ENCODE peak calls at places on chromosome 7, in five cellular contexts. P is activated CD4-positive, alpha-beta T cell treated with anti-CD3 and anti-CD28 coated beads, Interleukin-2, amount 10 ng/mL, durations not matched to agents 7 days and 5 days; R is chondrocyte; L is midbrain; M is left cardiac atrium. J is an unnamed sample.

GRCh38 chr7:122970740-122971725 is 24.5 kb downstream of the TAS2R16 start:
- DNase-seq in L (no peak), P (no peak), R (no peak), M (no peak), J (no peak)

GRCh38 chr7:2263176-2263575 is 21.1 kb downstream of the NUDT1 start:
- DNase-seq in P (no peak), L (no peak), M (no peak), R (no peak), J (no peak)

GRCh38 chr7:7944619-7945282 is 23.8 kb upstream of the GLCCI1 start:
- DNase-seq in L (no peak), M (no peak), R (no peak), P (peak; percentile 60), J (no peak)

GRCh38 chr7:96508371-96508770 is 186.5 kb upstream of the SLC25A13 start:
- DNase-seq in M (no peak), R (no peak), L (no peak), P (no peak), J (no peak)

GRCh38 chr7:44383566-44383965 is 58.2 kb upstream of the CAMK2B start:
- DNase-seq in L (peak; percentile 20), P (no peak), M (peak; percentile 59), R (peak; percentile 75), J (peak; percentile 60)

GRCh38 chr7:141001561-141001960 is 13.2 kb downstream of the MRPS33 start:
- DNase-seq in M (no peak), R (no peak), P (no peak), L (no peak), J (no peak)

GRCh38 chr7:47581442-47581820 is 480 bp downstream of the TNS3 start:
- DNase-seq in R (no peak), P (no peak), M (no peak), L (no peak), J (no peak)

GRCh38 chr7:77580762-77581350 is 43.8 kb downstream of the PTPN12 start:
- DNase-seq in R (no peak), P (no peak), L (no peak), M (no peak), J (no peak)

GRCh38 chr7:80135306-80136104 is 874 bp downstream of the GNAI1 start:
- DNase-seq in L (peak; percentile 41), M (no peak), R (no peak), P (peak; percentile 16), J (no peak)

GRCh38 chr7:74479961-74480829 is 26.5 kb downstream of the GTF2IRD1 start:
- DNase-seq in L (peak; percentile 83), P (no peak), R (peak; percentile 95), M (peak; percentile 91), J (no peak)